ENCODE peak calls at places on chromosomes 3 and 15, in four cellular contexts. One of them, this sample, is unnamed.

GRCh38 chr15:29674661-29675533 is 147.4 kb downstream of the TJP1 start:
- DNase-seq in PC-9: no peak
- DNase-seq in body of pancreas: peak; percentile 87
- DNase-seq in choroid plexus epithelial cell: no peak
- DNase-seq in this sample: peak; percentile 70

GRCh38 chr3:170603770-170604510 is 18.1 kb upstream of the SLC7A14 start:
- DNase-seq in PC-9: no peak
- DNase-seq in body of pancreas: no peak
- DNase-seq in choroid plexus epithelial cell: peak; percentile 34
- DNase-seq in this sample: peak; percentile 53

GRCh38 chr3:51929420-51930003 is 12.2 kb downstream of the RRP9 start:
- DNase-seq in PC-9: no peak
- DNase-seq in choroid plexus epithelial cell: peak; percentile 14
- DNase-seq in body of pancreas: no peak
- DNase-seq in this sample: no peak

GRCh38 chr15:65249641-65250040 is 37.0 kb downstream of the PARP16 start:
- DNase-seq in body of pancreas: no peak
- DNase-seq in choroid plexus epithelial cell: no peak
- DNase-seq in PC-9: no peak
- DNase-seq in this sample: no peak

GRCh38 chr3:63231556-63231955 is 46.6 kb upstream of the SYNPR start:
- DNase-seq in PC-9: no peak
- DNase-seq in body of pancreas: no peak
- DNase-seq in choroid plexus epithelial cell: no peak
- DNase-seq in this sample: no peak

GRCh38 chr15:82540984-82541431 is 751 bp upstream of the RPS17 start:
- DNase-seq in body of pancreas: peak; percentile 24
- DNase-seq in PC-9: no peak
- DNase-seq in choroid plexus epithelial cell: peak; percentile 35
- DNase-seq in this sample: peak; percentile 29

GRCh38 chr3:191523099-191523498 is 62.1 kb downstream of the PYDC2 start:
- DNase-seq in body of pancreas: no peak
- DNase-seq in PC-9: no peak
- DNase-seq in choroid plexus epithelial cell: no peak
- DNase-seq in this sample: peak; percentile 2

GRCh38 chr3:4290272-4290893 is 12.8 kb upstream of the SETMAR start:
- DNase-seq in PC-9: peak; percentile 38
- DNase-seq in body of pancreas: peak; percentile 41
- DNase-seq in choroid plexus epithelial cell: peak; percentile 74
- DNase-seq in this sample: peak; percentile 77

GRCh38 chr3:152021951-152022461 is 148.6 kb downstream of the SUCNR1 start:
- DNase-seq in body of pancreas: no peak
- DNase-seq in choroid plexus epithelial cell: peak; percentile 21
- DNase-seq in PC-9: peak; percentile 96
- DNase-seq in this sample: peak; percentile 74

GRCh38 chr15:85571780-85572179 is 191.4 kb downstream of the AKAP13 start:
- DNase-seq in body of pancreas: no peak
- DNase-seq in PC-9: no peak
- DNase-seq in choroid plexus epithelial cell: no peak
- DNase-seq in this sample: no peak

GRCh38 chr3:107753494-107753893 is 230.7 kb downstream of the BBX start:
- DNase-seq in choroid plexus epithelial cell: peak; percentile 58
- DNase-seq in body of pancreas: peak; percentile 28
- DNase-seq in PC-9: no peak
- DNase-seq in this sample: peak; percentile 47

GRCh38 chr3:145767909-145768308 is 393.1 kb downstream of the PLOD2 start:
- DNase-seq in choroid plexus epithelial cell: peak; percentile 32
- DNase-seq in body of pancreas: no peak
- DNase-seq in PC-9: no peak
- DNase-seq in this sample: peak; percentile 74

GRCh38 chr3:181631901-181632300 is 79.8 kb upstream of the SOX2 start:
- DNase-seq in PC-9: no peak
- DNase-seq in body of pancreas: no peak
- DNase-seq in choroid plexus epithelial cell: no peak
- DNase-seq in this sample: no peak

GRCh38 chr3:72319202-72320095 is 528.8 kb downstream of the SHQ1 start:
- DNase-seq in PC-9: no peak
- DNase-seq in choroid plexus epithelial cell: peak; percentile 50
- DNase-seq in body of pancreas: no peak
- DNase-seq in this sample: peak; percentile 36

DNA sequence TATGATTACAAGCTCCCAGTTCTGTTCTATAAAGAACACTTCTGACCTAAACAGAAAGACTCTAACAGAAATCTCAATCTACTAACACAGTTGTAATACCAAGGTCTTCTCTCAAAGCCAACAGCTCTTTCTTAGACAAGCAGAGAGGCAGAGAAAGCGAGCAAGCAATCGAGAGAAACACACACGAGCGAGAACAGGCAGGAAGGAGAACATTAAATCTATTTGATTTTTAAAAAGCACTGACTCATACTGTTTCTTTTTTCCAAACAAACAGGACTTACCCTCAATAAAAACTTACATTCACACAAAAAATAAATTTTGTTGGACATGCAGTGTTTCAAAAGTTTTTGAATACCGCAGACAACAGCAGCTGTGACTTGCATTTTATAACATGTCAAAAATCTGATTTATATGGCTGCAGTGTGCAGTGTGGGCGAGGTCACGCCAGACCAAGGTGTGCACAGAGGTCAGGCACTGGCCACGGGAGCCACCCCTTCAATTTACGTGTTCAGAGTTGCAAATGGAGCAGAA is at the start of gene NRG4:
- DNase-seq in PC-9: peak; percentile 57
- DNase-seq in body of pancreas: peak; percentile 55
- DNase-seq in choroid plexus epithelial cell: peak; percentile 42
- DNase-seq in this sample: peak; percentile 33
- H3K4me3 ChIP-seq in PC-9: peak within 1 kb of the TSS; percentile 43
- H3K4me3 ChIP-seq in body of pancreas: peak within 1 kb of the TSS; percentile 18
- H3K4me3 ChIP-seq in choroid plexus epithelial cell: peak within 1 kb of the TSS; percentile 24
- H3K4me3 ChIP-seq in this sample: peak within 1 kb of the TSS; percentile 76

DNA sequence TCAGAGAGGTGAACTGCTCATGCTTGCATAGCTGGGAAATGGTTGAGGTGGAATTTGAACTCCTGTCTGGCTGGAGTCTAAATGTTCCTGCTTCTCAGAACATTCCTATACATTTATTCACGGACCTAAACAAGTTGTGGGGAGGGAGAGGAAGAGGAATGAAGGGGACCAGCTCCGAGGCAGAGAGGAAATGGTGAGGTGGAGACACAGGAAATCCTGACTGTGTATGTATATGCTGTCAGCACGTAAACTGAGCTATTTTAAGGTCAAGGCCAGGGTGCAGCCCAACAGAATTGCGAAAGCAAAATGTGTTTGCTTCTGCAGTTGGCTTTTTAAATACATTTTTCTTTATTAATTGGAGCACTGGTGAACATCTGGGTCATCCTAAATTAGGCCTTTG is 74.1 kb upstream of the POMGNT2 start:
- DNase-seq in PC-9: peak; percentile 91
- DNase-seq in choroid plexus epithelial cell: peak; percentile 98
- DNase-seq in body of pancreas: no peak
- DNase-seq in this sample: peak; percentile 88
- H3K4me3 ChIP-seq in PC-9: no peak overlapping the region
- H3K4me3 ChIP-seq in choroid plexus epithelial cell: no peak overlapping the region
- H3K4me3 ChIP-seq in body of pancreas: no peak overlapping the region
- H3K4me3 ChIP-seq in this sample: no peak overlapping the region

DNA sequence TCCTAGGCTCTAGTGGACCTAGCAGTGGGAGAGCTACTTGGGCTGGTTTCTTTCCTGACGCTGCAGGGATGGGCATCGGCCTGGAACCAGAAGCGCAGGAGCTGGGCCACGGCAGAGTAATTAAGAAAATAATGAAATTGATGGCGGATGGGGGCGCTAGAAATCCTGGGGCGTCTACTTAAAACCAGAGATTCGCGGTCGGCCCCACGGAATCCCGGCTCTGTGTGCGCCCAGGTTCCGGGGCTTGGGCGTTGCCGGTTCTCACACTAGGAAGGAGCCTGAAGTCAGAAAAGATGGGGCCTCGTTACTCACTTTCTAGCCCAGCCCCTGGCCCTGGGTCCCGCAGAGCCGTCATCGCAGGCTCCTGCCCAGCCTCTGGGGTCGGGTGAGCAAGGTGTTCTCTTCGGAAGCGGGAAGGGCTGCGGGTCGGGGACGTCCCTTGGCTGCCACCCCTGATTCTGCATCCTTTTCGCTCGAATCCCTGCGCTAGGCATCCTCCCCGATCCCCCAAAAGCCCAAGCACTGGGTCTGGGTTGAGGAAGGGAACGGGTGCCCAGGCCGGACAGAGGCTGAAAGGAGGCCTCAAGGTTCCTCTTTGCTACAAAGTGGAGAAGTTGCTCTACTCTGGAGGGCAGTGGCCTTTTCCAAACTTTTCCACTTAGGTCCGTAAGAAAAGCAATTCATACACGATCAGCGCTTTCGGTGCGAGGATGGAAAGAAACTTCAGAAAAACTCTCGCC is 6.1 kb downstream of the SOX14 start:
- DNase-seq in choroid plexus epithelial cell: no peak
- DNase-seq in PC-9: no peak
- DNase-seq in body of pancreas: no peak
- DNase-seq in this sample: no peak
- H3K4me3 ChIP-seq in choroid plexus epithelial cell: no peak overlapping the region
- H3K4me3 ChIP-seq in PC-9: no peak overlapping the region
- H3K4me3 ChIP-seq in body of pancreas: no peak overlapping the region
- H3K4me3 ChIP-seq in this sample: no peak overlapping the region

DNA sequence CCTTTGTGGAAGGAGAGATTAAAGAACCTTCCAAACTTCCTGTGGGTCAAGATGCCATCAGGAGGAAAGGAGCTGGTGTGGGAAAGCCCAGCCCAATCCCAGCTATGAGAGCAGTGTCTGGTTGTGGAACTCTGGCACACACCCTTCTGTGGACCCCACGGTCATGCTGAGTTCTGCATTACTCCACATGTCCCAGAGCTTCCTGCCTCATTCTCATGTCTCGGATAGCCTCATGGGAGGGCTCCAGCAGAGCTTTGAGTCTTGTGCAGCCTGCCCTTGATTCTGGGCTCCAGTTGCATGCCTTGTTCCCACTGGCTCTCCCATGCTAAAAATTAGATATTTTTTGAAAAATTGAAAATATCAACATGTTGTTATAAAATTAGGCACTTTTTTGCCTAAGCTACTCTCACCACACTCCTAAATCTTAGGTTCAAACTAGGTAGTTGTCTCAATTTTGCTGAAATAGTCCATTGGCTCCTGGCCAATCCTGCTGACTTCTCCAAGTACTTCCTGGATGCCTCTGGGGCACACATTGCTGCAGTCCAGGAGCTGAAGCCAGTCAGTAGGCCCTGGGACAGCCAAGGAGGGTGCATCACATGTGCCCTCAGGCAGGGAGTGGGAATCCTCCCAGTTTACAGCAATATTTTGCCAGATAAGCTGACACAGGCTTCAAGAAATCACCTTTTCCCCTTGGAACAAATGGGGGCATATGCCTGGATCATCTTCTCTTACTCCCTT is 144.3 kb downstream of the EEFSEC start:
- DNase-seq in choroid plexus epithelial cell: peak; percentile 42
- DNase-seq in PC-9: peak; percentile 82
- DNase-seq in body of pancreas: peak; percentile 55
- DNase-seq in this sample: peak; percentile 67
- H3K4me3 ChIP-seq in choroid plexus epithelial cell: no peak overlapping the region
- H3K4me3 ChIP-seq in PC-9: no peak overlapping the region
- H3K4me3 ChIP-seq in body of pancreas: no peak overlapping the region
- H3K4me3 ChIP-seq in this sample: no peak overlapping the region

DNA sequence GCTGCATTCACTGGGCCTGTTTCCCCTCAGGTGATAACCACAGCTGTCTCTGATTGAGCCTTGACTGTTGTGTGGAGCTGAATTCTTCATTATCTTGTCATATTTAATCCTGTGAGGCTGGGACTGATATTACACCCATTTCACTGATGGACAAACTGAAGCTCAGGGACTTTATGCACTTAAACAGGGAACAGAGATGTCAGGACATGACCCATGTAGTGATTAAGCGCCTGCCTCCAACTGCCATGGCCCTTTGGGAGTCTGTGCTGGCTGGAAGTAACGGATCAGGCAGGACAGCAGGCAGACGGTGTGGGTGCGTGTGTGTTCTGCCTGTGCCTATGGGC is 7.5 kb downstream of the GNAI2 start:
- DNase-seq in choroid plexus epithelial cell: no peak
- DNase-seq in body of pancreas: no peak
- DNase-seq in PC-9: no peak
- DNase-seq in this sample: no peak
- H3K4me3 ChIP-seq in choroid plexus epithelial cell: peak overlapping the region; percentile 8
- H3K4me3 ChIP-seq in body of pancreas: no peak overlapping the region
- H3K4me3 ChIP-seq in PC-9: no peak overlapping the region
- H3K4me3 ChIP-seq in this sample: no peak overlapping the region

GRCh38 chr3:123283657-123284398 is 82.1 kb downstream of the SEC22A start:
- DNase-seq in body of pancreas: no peak
- DNase-seq in choroid plexus epithelial cell: no peak
- DNase-seq in PC-9: no peak
- DNase-seq in this sample: no peak
- H3K4me3 ChIP-seq in body of pancreas: no peak overlapping the region
- H3K4me3 ChIP-seq in choroid plexus epithelial cell: no peak overlapping the region
- H3K4me3 ChIP-seq in PC-9: no peak overlapping the region
- H3K4me3 ChIP-seq in this sample: no peak overlapping the region

DNA sequence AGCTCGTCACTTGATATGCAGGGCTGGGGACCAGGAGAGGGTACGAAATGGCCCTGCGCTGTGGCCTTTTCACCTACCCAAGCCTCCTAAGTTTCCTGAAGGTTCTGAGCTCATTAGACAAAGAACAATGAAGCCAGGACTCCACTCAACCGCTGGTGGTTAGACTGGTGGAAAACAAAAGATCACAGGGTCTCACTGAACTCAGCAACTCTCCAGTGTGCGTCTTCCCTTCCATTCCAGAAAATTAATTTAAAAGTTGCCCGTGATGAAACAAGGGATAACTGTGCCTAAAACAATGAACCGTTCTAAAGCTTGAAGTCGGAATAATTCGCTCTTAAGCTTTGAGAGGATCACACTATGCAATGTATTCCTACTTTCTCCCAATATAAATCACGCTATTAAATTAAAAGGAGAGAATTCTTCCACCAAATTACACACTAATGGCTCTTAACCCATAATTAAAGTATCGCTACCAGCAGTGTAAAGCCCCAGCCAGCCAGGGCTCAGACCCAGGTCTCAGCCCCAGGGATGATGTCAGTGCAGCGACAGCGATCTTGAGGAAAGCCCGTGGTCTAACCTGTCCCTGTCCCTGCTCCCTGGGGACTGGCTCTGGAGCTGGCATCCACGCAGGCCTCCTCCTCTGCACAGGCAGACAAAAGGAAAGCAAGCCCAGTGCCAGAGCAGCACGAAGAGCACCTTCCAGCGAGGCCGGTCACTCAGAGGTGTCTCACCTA is 4.9 kb downstream of the VGLL4 start:
- DNase-seq in PC-9: no peak
- DNase-seq in choroid plexus epithelial cell: peak; percentile 29
- DNase-seq in body of pancreas: no peak
- DNase-seq in this sample: peak; percentile 49
- H3K4me3 ChIP-seq in PC-9: no peak overlapping the region
- H3K4me3 ChIP-seq in choroid plexus epithelial cell: peak overlapping the region; percentile 76
- H3K4me3 ChIP-seq in body of pancreas: no peak overlapping the region
- H3K4me3 ChIP-seq in this sample: peak overlapping the region; percentile 73

GRCh38 chr15:41936155-41936554 is 36.2 kb downstream of the EHD4 start:
- DNase-seq in choroid plexus epithelial cell: no peak
- DNase-seq in PC-9: no peak
- DNase-seq in body of pancreas: no peak
- DNase-seq in this sample: no peak
- H3K4me3 ChIP-seq in choroid plexus epithelial cell: no peak overlapping the region
- H3K4me3 ChIP-seq in PC-9: no peak overlapping the region
- H3K4me3 ChIP-seq in body of pancreas: no peak overlapping the region
- H3K4me3 ChIP-seq in this sample: no peak overlapping the region